ENCODE peak calls at places on chromosome 2, in nine cellular contexts. X is lower lobe of right lung, Z is Panc1, L is heart right ventricle, H is fibroblast of lung, C is mucosa of descending colon, S is colonic mucosa, E is IMR-90, R is left ventricle myocardium inferior. N is an unnamed sample.

GRCh38 chr2:190277234-190278112 is 42.2 kb downstream of the HIBCH start:
- DNase-seq in L (no peak), C (peak), Z (no peak), X (no peak), H (peak), R (no peak), S (no peak), E (peak), N (no peak)

GRCh38 chr2:216151313-216152030 is 42.3 kb downstream of the XRCC5 start:
- DNase-seq in X (no peak), C (no peak), E (peak), H (no peak), Z (no peak), R (no peak), L (no peak), S (no peak), N (no peak)

GRCh38 chr2:146986161-146986560 is 858.7 kb upstream of the ACVR2A start:
- DNase-seq in C (no peak), L (no peak), E (no peak), X (no peak), Z (no peak), S (no peak), R (no peak), H (peak), N (no peak)

GRCh38 chr2:191591025-191591424 is 86.9 kb upstream of the NABP1 start:
- DNase-seq in L (no peak), Z (no peak), E (no peak), C (no peak), S (no peak), R (no peak), X (no peak), H (no peak), N (no peak)

GRCh38 chr2:55875434-55876135 is 48.0 kb downstream of the EFEMP1 start:
- DNase-seq in C (no peak), X (no peak), S (no peak), E (peak), Z (no peak), L (no peak), R (no peak), H (peak), N (no peak)

GRCh38 chr2:139721454-139721995 is 941.3 kb upstream of the NXPH2 start:
- DNase-seq in L (no peak), Z (no peak), S (no peak), R (no peak), X (no peak), H (no peak), C (no peak), E (no peak), N (no peak)

GRCh38 chr2:236965021-236965840 is 120.5 kb upstream of the COPS8 start:
- DNase-seq in Z (no peak), R (no peak), H (no peak), C (no peak), L (no peak), X (no peak), E (no peak), S (no peak), N (no peak)

GRCh38 chr2:68764781-68765385 is 30.3 kb downstream of the ARHGAP25 start:
- DNase-seq in L (no peak), E (peak), R (no peak), X (no peak), C (no peak), H (peak), S (peak), Z (no peak), N (no peak)

GRCh38 chr2:27721335-27721734 is 50.2 kb upstream of the MRPL33 start:
- DNase-seq in S (no peak), L (peak), C (no peak), R (no peak), H (peak), E (no peak), X (no peak), Z (no peak), N (no peak)

GRCh38 chr2:6052577-6052976 is 360.4 kb downstream of the SOX11 start:
- DNase-seq in C (no peak), R (no peak), Z (no peak), L (no peak), S (no peak), H (no peak), E (no peak), X (no peak), N (no peak)

GRCh38 chr2:6054394-6054732 is 362.2 kb downstream of the SOX11 start:
- DNase-seq in Z (no peak), S (no peak), C (no peak), E (no peak), L (no peak), H (no peak), R (no peak), X (no peak), N (no peak)

DNA sequence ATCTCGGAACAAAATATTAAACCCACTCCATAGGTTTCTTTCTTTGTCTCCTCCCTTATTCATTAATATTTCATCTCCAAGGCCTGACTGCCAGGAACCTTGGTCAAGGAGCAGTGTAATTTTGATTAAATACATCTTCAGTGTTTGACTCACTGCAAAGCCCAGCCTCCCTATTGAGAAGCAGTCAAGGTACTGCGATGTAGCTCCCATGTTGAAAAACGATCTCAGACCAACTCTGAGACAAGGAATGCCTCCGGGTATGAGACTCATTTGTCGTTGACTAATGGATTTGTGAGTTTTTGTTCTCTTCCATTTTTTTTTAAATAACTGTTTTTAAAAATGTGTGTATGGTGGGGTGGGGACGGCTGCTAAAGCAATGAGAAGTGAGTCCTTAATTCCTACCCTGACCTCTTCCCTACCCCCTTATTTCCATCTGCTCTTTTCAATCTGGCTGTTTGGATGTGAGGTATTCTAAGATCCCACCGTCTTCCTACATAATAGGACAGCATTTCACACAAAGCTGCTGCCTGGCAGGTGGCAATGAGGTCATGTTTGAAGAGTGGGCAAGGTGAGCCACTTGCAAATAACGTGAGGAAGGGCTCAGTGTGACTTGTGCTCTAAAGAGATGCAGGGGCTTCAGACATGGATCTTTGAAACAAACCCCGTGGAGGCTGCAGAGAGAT is 361.7 kb downstream of the SOX11 start:
- DNase-seq in R (no peak), Z (no peak), S (no peak), C (no peak), X (no peak), E (no peak), H (no peak), L (no peak), N (no peak)
- H3K4me3 ChIP-seq in R (no peak), Z (no peak), S (no peak), C (no peak), X (no peak), E (no peak), H (no peak), L (no peak), N (no peak)

GRCh38 chr2:10912796-10913445 is 1.2 kb downstream of the KCNF1 start:
- DNase-seq in E (no peak), R (no peak), S (no peak), L (no peak), C (no peak), Z (no peak), H (no peak), X (no peak), N (no peak)

GRCh38 chr2:10910625-10911024 is 1.1 kb upstream of the KCNF1 start:
- DNase-seq in S (no peak), Z (no peak), H (no peak), L (no peak), R (no peak), C (no peak), X (no peak), E (no peak), N (no peak)

GRCh38 chr2:10909996-10910341 is 1.8 kb upstream of the KCNF1 start:
- DNase-seq in E (no peak), S (no peak), X (no peak), C (no peak), Z (no peak), H (no peak), L (no peak), R (no peak), N (no peak)

GRCh38 chr2:10912076-10912731 is 470 bp downstream of the KCNF1 start:
- DNase-seq in S (no peak), X (no peak), E (no peak), R (no peak), Z (no peak), C (no peak), H (no peak), L (no peak), N (peak)

GRCh38 chr2:10911291-10912075 is at the start of gene KCNF1:
- DNase-seq in L (no peak), C (peak), H (peak), R (no peak), E (peak), Z (no peak), X (no peak), S (peak), N (no peak)
- TF ChIP-seq CTCF in L (no peak), C (no peak), H (peak), R (peak), E (peak), Z (peak), X (no peak), S (no peak), N (no peak)

GRCh38 chr2:202910687-202911086 is 786 bp downstream of the WDR12 start:
- DNase-seq in H (no peak), X (no peak), S (no peak), R (no peak), C (no peak), L (no peak), Z (no peak), E (no peak), N (no peak)

GRCh38 chr2:202911203-202911512 is 315 bp downstream of the WDR12 start:
- DNase-seq in Z (no peak), H (no peak), X (no peak), E (no peak), L (no peak), C (no peak), R (no peak), S (no peak), N (no peak)

GRCh38 chr2:202909394-202910192 is 1.9 kb downstream of the WDR12 start:
- DNase-seq in S (no peak), H (no peak), X (no peak), R (no peak), C (no peak), E (no peak), Z (no peak), L (no peak), N (no peak)

GRCh38 chr2:202911513-202912341 is at the start of the genes CARF and WDR12:
- DNase-seq in X (peak), E (peak), Z (peak), H (peak), R (peak), C (peak), L (peak), S (peak), N (peak)

GRCh38 chr2:202908186-202908585 is 3.3 kb downstream of the WDR12 start:
- DNase-seq in R (no peak), Z (no peak), S (no peak), C (no peak), E (no peak), L (no peak), X (no peak), H (no peak), N (no peak)
- H3K4me3 ChIP-seq in R (no peak), Z (no peak), S (no peak), C (no peak), E (no peak), L (no peak), X (no peak), H (no peak), N (no peak)

GRCh38 chr2:122523143-122523542 is 767.7 kb downstream of the TSN start:
- DNase-seq in H (no peak), E (no peak), Z (no peak), L (no peak), R (no peak), S (no peak), C (no peak), X (no peak), N (no peak)
- TF ChIP-seq CTCF in H (no peak), E (no peak), Z (no peak), L (no peak), R (no peak), S (no peak), C (no peak), X (no peak), N (no peak)

GRCh38 chr2:74552914-74553811 is 579 bp downstream of the LOXL3 start:
- DNase-seq in X (no peak), L (no peak), H (no peak), Z (no peak), C (peak), S (no peak), R (no peak), E (no peak), N (no peak)
- H3K4me3 ChIP-seq in X (peak), L (peak), H (peak), Z (peak), C (no peak), S (peak), R (peak), E (peak), N (peak)